ENCODE peak calls at places on chromosome 5, in ten cellular contexts. One of them, this sample, is unnamed.

GRCh38 chr5:167790462-167791260 is 500.8 kb upstream of the WWC1 start:
- DNase-seq in EL: no peak
- DNase-seq in AG09309: peak
- DNase-seq in nucleus accumbens: no peak
- DNase-seq in upper lobe of right lung: no peak
- DNase-seq in activated naive CD4-positive, alpha-beta T cell: no peak
- DNase-seq in HL-60: no peak
- DNase-seq in iPS DF 6.9: no peak
- DNase-seq in mucosa of descending colon: no peak
- DNase-seq in A549: no peak
- DNase-seq in this sample: no peak

GRCh38 chr5:154477382-154478223 is 424 bp downstream of the HAND1 start:
- DNase-seq in EL: peak
- DNase-seq in AG09309: no peak
- DNase-seq in nucleus accumbens: no peak
- DNase-seq in upper lobe of right lung: no peak
- DNase-seq in activated naive CD4-positive, alpha-beta T cell: no peak
- DNase-seq in HL-60: no peak
- DNase-seq in iPS DF 6.9: no peak
- DNase-seq in mucosa of descending colon: no peak
- DNase-seq in A549: peak
- DNase-seq in this sample: no peak

GRCh38 chr5:96816430-96816939 is 8.7 kb upstream of the ERAP1 start:
- DNase-seq in EL: no peak
- DNase-seq in AG09309: no peak
- DNase-seq in nucleus accumbens: no peak
- DNase-seq in upper lobe of right lung: no peak
- DNase-seq in activated naive CD4-positive, alpha-beta T cell: no peak
- DNase-seq in HL-60: no peak
- DNase-seq in iPS DF 6.9: no peak
- DNase-seq in mucosa of descending colon: no peak
- DNase-seq in A549: no peak
- DNase-seq in this sample: no peak

GRCh38 chr5:154455585-154455984 is 9.8 kb downstream of the SAP30L start:
- DNase-seq in EL: no peak
- DNase-seq in AG09309: no peak
- DNase-seq in nucleus accumbens: no peak
- DNase-seq in upper lobe of right lung: no peak
- DNase-seq in activated naive CD4-positive, alpha-beta T cell: no peak
- DNase-seq in HL-60: no peak
- DNase-seq in iPS DF 6.9: no peak
- DNase-seq in mucosa of descending colon: no peak
- DNase-seq in A549: no peak
- DNase-seq in this sample: no peak

GRCh38 chr5:10863763-10864383 is 102.8 kb upstream of the DAP start:
- DNase-seq in EL: peak
- DNase-seq in AG09309: no peak
- DNase-seq in nucleus accumbens: no peak
- DNase-seq in upper lobe of right lung: no peak
- DNase-seq in activated naive CD4-positive, alpha-beta T cell: no peak
- DNase-seq in HL-60: peak
- DNase-seq in iPS DF 6.9: peak
- DNase-seq in mucosa of descending colon: no peak
- DNase-seq in A549: peak
- DNase-seq in this sample: no peak

GRCh38 chr5:61450880-61451279 is 118.8 kb downstream of the ZSWIM6 start:
- DNase-seq in EL: peak
- DNase-seq in AG09309: peak
- DNase-seq in nucleus accumbens: no peak
- DNase-seq in upper lobe of right lung: no peak
- DNase-seq in activated naive CD4-positive, alpha-beta T cell: no peak
- DNase-seq in HL-60: no peak
- DNase-seq in iPS DF 6.9: no peak
- DNase-seq in mucosa of descending colon: no peak
- DNase-seq in A549: peak
- DNase-seq in this sample: peak

GRCh38 chr5:175092691-175093090 is 351.3 kb downstream of the DRD1 start:
- DNase-seq in EL: no peak
- DNase-seq in AG09309: no peak
- DNase-seq in nucleus accumbens: no peak
- DNase-seq in upper lobe of right lung: no peak
- DNase-seq in activated naive CD4-positive, alpha-beta T cell: no peak
- DNase-seq in HL-60: no peak
- DNase-seq in iPS DF 6.9: no peak
- DNase-seq in mucosa of descending colon: no peak
- DNase-seq in A549: no peak
- DNase-seq in this sample: no peak

GRCh38 chr5:131532016-131532640 is 102.9 kb downstream of the RAPGEF6 start:
- DNase-seq in EL: no peak
- DNase-seq in AG09309: no peak
- DNase-seq in nucleus accumbens: no peak
- DNase-seq in upper lobe of right lung: no peak
- DNase-seq in activated naive CD4-positive, alpha-beta T cell: no peak
- DNase-seq in HL-60: no peak
- DNase-seq in iPS DF 6.9: no peak
- DNase-seq in mucosa of descending colon: no peak
- DNase-seq in A549: no peak
- DNase-seq in this sample: no peak

GRCh38 chr5:97525780-97526179 is 342.7 kb upstream of the RIOK2 start:
- DNase-seq in EL: no peak
- DNase-seq in AG09309: no peak
- DNase-seq in nucleus accumbens: no peak
- DNase-seq in upper lobe of right lung: no peak
- DNase-seq in activated naive CD4-positive, alpha-beta T cell: no peak
- DNase-seq in HL-60: peak
- DNase-seq in iPS DF 6.9: no peak
- DNase-seq in mucosa of descending colon: no peak
- DNase-seq in A549: no peak
- DNase-seq in this sample: no peak

GRCh38 chr5:2123874-2124273 is 241.1 kb upstream of the IRX4 start:
- DNase-seq in EL: no peak
- DNase-seq in AG09309: no peak
- DNase-seq in nucleus accumbens: no peak
- DNase-seq in upper lobe of right lung: no peak
- DNase-seq in activated naive CD4-positive, alpha-beta T cell: no peak
- DNase-seq in HL-60: no peak
- DNase-seq in iPS DF 6.9: no peak
- DNase-seq in mucosa of descending colon: no peak
- DNase-seq in A549: no peak
- DNase-seq in this sample: no peak

GRCh38 chr5:142797420-142797819 is 27.2 kb downstream of the ARHGAP26 start:
- DNase-seq in EL: no peak
- DNase-seq in AG09309: no peak
- DNase-seq in nucleus accumbens: no peak
- DNase-seq in upper lobe of right lung: no peak
- DNase-seq in activated naive CD4-positive, alpha-beta T cell: no peak
- DNase-seq in HL-60: no peak
- DNase-seq in iPS DF 6.9: no peak
- DNase-seq in mucosa of descending colon: no peak
- DNase-seq in A549: no peak
- DNase-seq in this sample: no peak

GRCh38 chr5:73853091-73853490 is 227.1 kb downstream of the ARHGEF28 start:
- DNase-seq in EL: peak
- DNase-seq in AG09309: peak
- DNase-seq in nucleus accumbens: no peak
- DNase-seq in upper lobe of right lung: no peak
- DNase-seq in activated naive CD4-positive, alpha-beta T cell: no peak
- DNase-seq in HL-60: no peak
- DNase-seq in iPS DF 6.9: no peak
- DNase-seq in mucosa of descending colon: no peak
- DNase-seq in A549: peak
- DNase-seq in this sample: no peak

GRCh38 chr5:66596791-66597757 is 881 bp downstream of the MAST4 start:
- DNase-seq in EL: peak
- DNase-seq in AG09309: no peak
- DNase-seq in nucleus accumbens: peak
- DNase-seq in upper lobe of right lung: peak
- DNase-seq in activated naive CD4-positive, alpha-beta T cell: no peak
- DNase-seq in HL-60: no peak
- DNase-seq in iPS DF 6.9: no peak
- DNase-seq in mucosa of descending colon: peak
- DNase-seq in A549: peak
- DNase-seq in this sample: no peak

GRCh38 chr5:115816226-115817042 is at the start of gene CDO1:
- DNase-seq in EL: peak
- DNase-seq in AG09309: no peak
- DNase-seq in nucleus accumbens: peak
- DNase-seq in upper lobe of right lung: peak
- DNase-seq in activated naive CD4-positive, alpha-beta T cell: no peak
- DNase-seq in HL-60: no peak
- DNase-seq in iPS DF 6.9: no peak
- DNase-seq in mucosa of descending colon: peak
- DNase-seq in A549: no peak
- DNase-seq in this sample: peak

GRCh38 chr5:128470663-128471062 is 67.4 kb downstream of the FBN2 start:
- DNase-seq in EL: peak
- DNase-seq in AG09309: no peak
- DNase-seq in nucleus accumbens: no peak
- DNase-seq in upper lobe of right lung: no peak
- DNase-seq in activated naive CD4-positive, alpha-beta T cell: no peak
- DNase-seq in HL-60: no peak
- DNase-seq in iPS DF 6.9: no peak
- DNase-seq in mucosa of descending colon: no peak
- DNase-seq in A549: no peak
- DNase-seq in this sample: peak

GRCh38 chr5:176650354-176650884 is 3.1 kb downstream of the TSPAN17 start:
- DNase-seq in EL: no peak
- DNase-seq in AG09309: no peak
- DNase-seq in nucleus accumbens: peak
- DNase-seq in upper lobe of right lung: peak
- DNase-seq in activated naive CD4-positive, alpha-beta T cell: no peak
- DNase-seq in HL-60: no peak
- DNase-seq in iPS DF 6.9: no peak
- DNase-seq in mucosa of descending colon: no peak
- DNase-seq in A549: no peak
- DNase-seq in this sample: no peak

GRCh38 chr5:146466521-146467349 is 19.6 kb downstream of the TCERG1 start:
- DNase-seq in EL: no peak
- DNase-seq in AG09309: no peak
- DNase-seq in nucleus accumbens: no peak
- DNase-seq in upper lobe of right lung: no peak
- DNase-seq in activated naive CD4-positive, alpha-beta T cell: no peak
- DNase-seq in HL-60: no peak
- DNase-seq in iPS DF 6.9: no peak
- DNase-seq in mucosa of descending colon: no peak
- DNase-seq in A549: no peak
- DNase-seq in this sample: no peak

GRCh38 chr5:9468070-9468388 is 77.8 kb downstream of the SEMA5A start:
- DNase-seq in EL: peak
- DNase-seq in AG09309: peak
- DNase-seq in nucleus accumbens: no peak
- DNase-seq in upper lobe of right lung: no peak
- DNase-seq in activated naive CD4-positive, alpha-beta T cell: no peak
- DNase-seq in HL-60: no peak
- DNase-seq in iPS DF 6.9: no peak
- DNase-seq in mucosa of descending colon: no peak
- DNase-seq in A549: no peak
- DNase-seq in this sample: peak

GRCh38 chr5:59584858-59585846 is 308.4 kb downstream of the PDE4D start:
- DNase-seq in EL: no peak
- DNase-seq in AG09309: no peak
- DNase-seq in nucleus accumbens: peak
- DNase-seq in upper lobe of right lung: no peak
- DNase-seq in activated naive CD4-positive, alpha-beta T cell: no peak
- DNase-seq in HL-60: no peak
- DNase-seq in iPS DF 6.9: no peak
- DNase-seq in mucosa of descending colon: no peak
- DNase-seq in A549: no peak
- DNase-seq in this sample: no peak

GRCh38 chr5:68141494-68141893 is 74.1 kb upstream of the PIK3R1 start:
- DNase-seq in EL: peak
- DNase-seq in AG09309: no peak
- DNase-seq in nucleus accumbens: no peak
- DNase-seq in upper lobe of right lung: no peak
- DNase-seq in activated naive CD4-positive, alpha-beta T cell: no peak
- DNase-seq in HL-60: no peak
- DNase-seq in iPS DF 6.9: no peak
- DNase-seq in mucosa of descending colon: no peak
- DNase-seq in A549: no peak
- DNase-seq in this sample: no peak

GRCh38 chr5:126624534-126624933 is 23.8 kb downstream of the PHAX start:
- DNase-seq in EL: peak
- DNase-seq in AG09309: peak
- DNase-seq in nucleus accumbens: no peak
- DNase-seq in upper lobe of right lung: no peak
- DNase-seq in activated naive CD4-positive, alpha-beta T cell: no peak
- DNase-seq in HL-60: no peak
- DNase-seq in iPS DF 6.9: no peak
- DNase-seq in mucosa of descending colon: no peak
- DNase-seq in A549: peak
- DNase-seq in this sample: peak

GRCh38 chr5:139660105-139660915 is 12.2 kb downstream of the CXXC5 start:
- DNase-seq in EL: peak
- DNase-seq in AG09309: no peak
- DNase-seq in nucleus accumbens: peak
- DNase-seq in upper lobe of right lung: peak
- DNase-seq in activated naive CD4-positive, alpha-beta T cell: no peak
- DNase-seq in HL-60: no peak
- DNase-seq in iPS DF 6.9: no peak
- DNase-seq in mucosa of descending colon: peak
- DNase-seq in A549: peak
- DNase-seq in this sample: no peak

GRCh38 chr5:77641397-77641943 is 3.0 kb upstream of the OTP start:
- DNase-seq in EL: no peak
- DNase-seq in AG09309: no peak
- DNase-seq in nucleus accumbens: no peak
- DNase-seq in upper lobe of right lung: no peak
- DNase-seq in activated naive CD4-positive, alpha-beta T cell: no peak
- DNase-seq in HL-60: no peak
- DNase-seq in iPS DF 6.9: no peak
- DNase-seq in mucosa of descending colon: no peak
- DNase-seq in A549: no peak
- DNase-seq in this sample: no peak

GRCh38 chr5:73544429-73545402 is 20.7 kb downstream of the ANKRA2 start:
- DNase-seq in EL: no peak
- DNase-seq in AG09309: no peak
- DNase-seq in nucleus accumbens: no peak
- DNase-seq in upper lobe of right lung: peak
- DNase-seq in activated naive CD4-positive, alpha-beta T cell: no peak
- DNase-seq in HL-60: no peak
- DNase-seq in iPS DF 6.9: no peak
- DNase-seq in mucosa of descending colon: peak
- DNase-seq in A549: peak
- DNase-seq in this sample: no peak

GRCh38 chr5:67238191-67238590 is 41.6 kb upstream of the CD180 start:
- DNase-seq in EL: peak
- DNase-seq in AG09309: peak
- DNase-seq in nucleus accumbens: no peak
- DNase-seq in upper lobe of right lung: no peak
- DNase-seq in activated naive CD4-positive, alpha-beta T cell: no peak
- DNase-seq in HL-60: no peak
- DNase-seq in iPS DF 6.9: no peak
- DNase-seq in mucosa of descending colon: no peak
- DNase-seq in A549: no peak
- DNase-seq in this sample: no peak

GRCh38 chr5:135008981-135009735 is 24.9 kb downstream of the PITX1 start:
- DNase-seq in EL: no peak
- DNase-seq in AG09309: no peak
- DNase-seq in nucleus accumbens: no peak
- DNase-seq in upper lobe of right lung: peak
- DNase-seq in activated naive CD4-positive, alpha-beta T cell: no peak
- DNase-seq in HL-60: no peak
- DNase-seq in iPS DF 6.9: no peak
- DNase-seq in mucosa of descending colon: no peak
- DNase-seq in A549: no peak
- DNase-seq in this sample: no peak

GRCh38 chr5:84578226-84578625 is 193.5 kb upstream of the EDIL3 start:
- DNase-seq in EL: no peak
- DNase-seq in AG09309: no peak
- DNase-seq in nucleus accumbens: no peak
- DNase-seq in upper lobe of right lung: no peak
- DNase-seq in activated naive CD4-positive, alpha-beta T cell: no peak
- DNase-seq in HL-60: no peak
- DNase-seq in iPS DF 6.9: no peak
- DNase-seq in mucosa of descending colon: no peak
- DNase-seq in A549: no peak
- DNase-seq in this sample: no peak

GRCh38 chr5:159050408-159051091 is 49.2 kb downstream of the EBF1 start:
- DNase-seq in EL: peak
- DNase-seq in AG09309: no peak
- DNase-seq in nucleus accumbens: no peak
- DNase-seq in upper lobe of right lung: no peak
- DNase-seq in activated naive CD4-positive, alpha-beta T cell: no peak
- DNase-seq in HL-60: no peak
- DNase-seq in iPS DF 6.9: no peak
- DNase-seq in mucosa of descending colon: peak
- DNase-seq in A549: no peak
- DNase-seq in this sample: peak

This sample was measured in skeletal muscle cell.